ENCODE peak calls at places on chromosomes 11 and 22, in four cellular contexts. M, U, R and X are unnamed samples.

GRCh38 chr22:17707526-17707925 is 66.7 kb downstream of the BID start:
- DNase-seq in M (peak), U (no peak), R (no peak), X (no peak)

GRCh38 chr22:28711820-28712777 is 29.5 kb downstream of the CHEK2 start:
- DNase-seq in M (peak), U (peak), R (no peak), X (no peak)

GRCh38 chr22:26502688-26503561 is 9.3 kb downstream of the TFIP11 start:
- DNase-seq in M (peak), U (no peak), R (no peak), X (peak)

GRCh38 chr11:17629113-17629512 is 82.1 kb downstream of the OTOG start:
- DNase-seq in M (no peak), U (no peak), R (peak), X (no peak)

GRCh38 chr11:3836903-3837302 is 3.9 kb downstream of the RHOG start:
- DNase-seq in M (no peak), U (no peak), R (peak), X (peak)

GRCh38 chr11:18280438-18281046 is 14.5 kb downstream of the SAA1 start:
- DNase-seq in M (no peak), U (no peak), R (no peak), X (no peak)

GRCh38 chr22:19164425-19164824 is 14.1 kb downstream of the SLC25A1 start:
- DNase-seq in M (no peak), U (no peak), R (no peak), X (no peak)

GRCh38 chr11:15711311-15711710 is 596.6 kb downstream of the INSC start:
- DNase-seq in M (no peak), U (no peak), R (no peak), X (no peak)

GRCh38 chr22:19430890-19431541 is 517 bp downstream of the HIRA start:
- DNase-seq in M (peak), U (no peak), R (peak), X (no peak)

GRCh38 chr11:18394928-18395734 is 768 bp downstream of the LDHA start:
- DNase-seq in M (peak), U (no peak), R (no peak), X (no peak)